ENCODE peak calls at places on chromosomes 12 and 14, in ten cellular contexts. R is aorta, Y is neural progenitor cell, S is ascending aorta, F is left ventricle myocardium inferior, P is pancreas, T is adrenal gland, L is fibroblast of lung, X is PC-3, K is heart left ventricle. D is an unnamed sample.

GRCh38 chr12:127041985-127042625 is 1224.9 kb upstream of the TMEM132C start:
- DNase-seq in R (no peak), Y (no peak), S (no peak), F (no peak), P (no peak), T (no peak), L (no peak), X (peak; percentile 65), K (no peak), D (no peak)

GRCh38 chr12:14896477-14897184 is 11.0 kb upstream of the MGP start:
- DNase-seq in R (no peak), Y (no peak), S (no peak), F (no peak), P (no peak), T (peak; percentile 53), L (peak; percentile 80), X (no peak), K (no peak), D (no peak)

GRCh38 chr14:104689620-104690265 is 325 bp downstream of the INF2 start:
- DNase-seq in R (no peak), Y (no peak), S (no peak), F (no peak), P (no peak), T (peak; percentile 37), L (peak; percentile 17), X (peak; percentile 17), K (no peak), D (no peak)

GRCh38 chr14:76919811-76920571 is 93.8 kb downstream of the LRRC74A start:
- DNase-seq in R (peak; percentile 71), Y (no peak), S (no peak), F (peak; percentile 48), P (peak; percentile 62), T (peak; percentile 50), L (peak; percentile 91), X (peak; percentile 53), K (peak; percentile 60), D (no peak)

GRCh38 chr14:56331815-56332214 is 213.6 kb downstream of the PELI2 start:
- DNase-seq in R (no peak), Y (no peak), S (no peak), F (no peak), P (no peak), T (no peak), L (peak; percentile 65), X (no peak), K (no peak), D (no peak)

GRCh38 chr14:41605550-41606248 is 977 bp upstream of the LRFN5 start:
- DNase-seq in R (no peak), Y (peak; percentile 75), S (no peak), F (no peak), P (no peak), T (peak; percentile 48), L (peak; percentile 61), X (no peak), K (no peak), D (no peak)

GRCh38 chr14:89507926-89508460 is 91.0 kb upstream of the FOXN3 start:
- DNase-seq in R (no peak), Y (no peak), S (peak; percentile 37), F (no peak), P (no peak), T (no peak), L (peak; percentile 62), X (peak; percentile 89), K (no peak), D (no peak)

GRCh38 chr12:88052686-88053085 is 23.5 kb upstream of the C12orf50 start:
- DNase-seq in R (no peak), Y (peak; percentile 53), S (no peak), F (no peak), P (peak; percentile 19), T (peak; percentile 24), L (peak; percentile 58), X (peak; percentile 67), K (no peak), D (no peak)

GRCh38 chr12:51970904-51971646 is 19.6 kb downstream of the ACVR1B start:
- DNase-seq in R (no peak), Y (peak; percentile 65), S (no peak), F (no peak), P (no peak), T (no peak), L (peak; percentile 23), X (peak; percentile 59), K (no peak), D (no peak)

GRCh38 chr12:10559241-10559640 is 53.6 kb downstream of the EIF2S3B start:
- DNase-seq in R (no peak), Y (no peak), S (no peak), F (no peak), P (no peak), T (no peak), L (no peak), X (no peak), K (no peak), D (no peak)

GRCh38 chr14:95434161-95434560 is 82.3 kb downstream of the SYNE3 start:
- DNase-seq in R (no peak), Y (no peak), S (no peak), F (no peak), P (no peak), T (no peak), L (no peak), X (no peak), K (no peak), D (no peak)

GRCh38 chr12:59578239-59578638 is 17.6 kb upstream of the SLC16A7 start:
- DNase-seq in R (no peak), Y (no peak), S (no peak), F (no peak), P (no peak), T (no peak), L (no peak), X (no peak), K (no peak), D (no peak)

GRCh38 chr12:99960312-99960711 is 24.4 kb downstream of the ANKS1B start:
- DNase-seq in R (no peak), Y (no peak), S (no peak), F (no peak), P (no peak), T (no peak), L (no peak), X (peak; percentile 46), K (no peak), D (no peak)

GRCh38 chr12:74021937-74022336 is 515.7 kb upstream of the ATXN7L3B start:
- DNase-seq in R (no peak), Y (peak; percentile 92), S (no peak), F (peak; percentile 35), P (peak; percentile 53), T (peak; percentile 68), L (peak; percentile 11), X (peak; percentile 84), K (peak; percentile 13), D (peak; percentile 61)

GRCh38 chr12:109115758-109116610 is at the start of gene ACACB:
- DNase-seq in R (no peak), Y (peak; percentile 25), S (peak; percentile 77), F (peak; percentile 80), P (peak; percentile 84), T (peak; percentile 79), L (peak; percentile 34), X (no peak), K (peak; percentile 66), D (no peak)

GRCh38 chr12:125214289-125214688 is 149.1 kb downstream of the AACS start:
- DNase-seq in R (no peak), Y (no peak), S (no peak), F (no peak), P (no peak), T (no peak), L (no peak), X (no peak), K (no peak), D (no peak)

GRCh38 chr14:51652168-51653095 is 722 bp downstream of the FRMD6 start:
- DNase-seq in R (peak; percentile 60), Y (peak; percentile 73), S (peak; percentile 73), F (peak; percentile 36), P (peak; percentile 42), T (no peak), L (no peak), X (peak; percentile 26), K (peak; percentile 43), D (no peak)

GRCh38 chr12:72133497-72134055 is 138.6 kb upstream of the TRHDE start:
- DNase-seq in R (no peak), Y (peak; percentile 3), S (no peak), F (no peak), P (no peak), T (no peak), L (peak; percentile 15), X (peak; percentile 28), K (no peak), D (no peak)

GRCh38 chr12:132410849-132411248 is 79.1 kb upstream of the FBRSL1 start:
- DNase-seq in R (no peak), Y (no peak), S (no peak), F (no peak), P (no peak), T (no peak), L (no peak), X (no peak), K (no peak), D (no peak)
- H3K36me3 ChIP-seq in R (no peaks in the 10 kb centered on the region), Y (no peaks in the 10 kb centered on the region), S (no peaks in the 10 kb centered on the region), F (no peaks in the 10 kb centered on the region), P (no peaks in the 10 kb centered on the region), T (no peaks in the 10 kb centered on the region), L (no peaks in the 10 kb centered on the region), X (no peaks in the 10 kb centered on the region), K (no peaks in the 10 kb centered on the region), D (no peaks in the 10 kb centered on the region)

DNA sequence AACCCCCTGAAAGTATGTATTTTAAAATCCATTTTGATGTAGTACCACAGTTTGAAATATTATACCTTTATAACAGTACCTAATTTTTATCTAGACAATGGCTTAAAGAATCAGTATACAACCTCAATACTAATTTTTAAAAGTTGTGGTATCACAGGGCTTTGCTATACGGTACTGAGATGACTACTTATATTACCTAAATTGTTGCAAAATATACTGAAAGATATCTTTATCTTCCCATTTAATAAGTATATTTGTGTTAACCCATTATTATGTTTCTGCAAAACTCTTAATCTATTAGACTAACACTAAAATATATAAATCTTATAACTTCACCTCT is 67.1 kb downstream of the RALGAPA1 start:
- DNase-seq in R (no peak), Y (no peak), S (no peak), F (no peak), P (no peak), T (no peak), L (no peak), X (no peak), K (no peak), D (no peak)
- H3K36me3 ChIP-seq in R (no peaks in the 10 kb centered on the region), Y (no peaks in the 10 kb centered on the region), S (peaks cover 58% of the 10 kb centered on the region), F (peaks cover 75% of the 10 kb centered on the region), P (no peaks in the 10 kb centered on the region), T (no peaks in the 10 kb centered on the region), L (no peaks in the 10 kb centered on the region), X (peaks cover 7% of the 10 kb centered on the region), K (peaks cover 35% of the 10 kb centered on the region), D (no peaks in the 10 kb centered on the region)

GRCh38 chr12:21542412-21542811 is 16.3 kb downstream of the SPX start:
- DNase-seq in R (no peak), Y (no peak), S (no peak), F (no peak), P (no peak), T (no peak), L (no peak), X (no peak), K (no peak), D (no peak)
- H3K36me3 ChIP-seq in R (no peaks in the 10 kb centered on the region), Y (no peaks in the 10 kb centered on the region), S (no peaks in the 10 kb centered on the region), F (no peaks in the 10 kb centered on the region), P (no peaks in the 10 kb centered on the region), T (no peaks in the 10 kb centered on the region), L (no peaks in the 10 kb centered on the region), X (no peaks in the 10 kb centered on the region), K (no peaks in the 10 kb centered on the region), D (no peaks in the 10 kb centered on the region)

GRCh38 chr12:123899368-123899767 is 73.3 kb downstream of the CCDC92 start:
- DNase-seq in R (no peak), Y (no peak), S (no peak), F (no peak), P (no peak), T (no peak), L (no peak), X (no peak), K (no peak), D (no peak)
- H3K36me3 ChIP-seq in R (no peaks in the 10 kb centered on the region), Y (no peaks in the 10 kb centered on the region), S (no peaks in the 10 kb centered on the region), F (no peaks in the 10 kb centered on the region), P (no peaks in the 10 kb centered on the region), T (no peaks in the 10 kb centered on the region), L (no peaks in the 10 kb centered on the region), X (no peaks in the 10 kb centered on the region), K (no peaks in the 10 kb centered on the region), D (no peaks in the 10 kb centered on the region)

GRCh38 chr14:91274796-91275195 is 30.3 kb upstream of the GPR68 start:
- DNase-seq in R (no peak), Y (no peak), S (no peak), F (no peak), P (no peak), T (no peak), L (no peak), X (no peak), K (no peak), D (no peak)
- H3K36me3 ChIP-seq in R (no peaks in the 10 kb centered on the region), Y (no peaks in the 10 kb centered on the region), S (no peaks in the 10 kb centered on the region), F (peaks cover 11% of the 10 kb centered on the region), P (no peaks in the 10 kb centered on the region), T (no peaks in the 10 kb centered on the region), L (no peaks in the 10 kb centered on the region), X (peaks cover 11% of the 10 kb centered on the region), K (peaks cover 16% of the 10 kb centered on the region), D (no peaks in the 10 kb centered on the region)

D was measured in breast epithelium.